ENCODE peak calls at places on chromosomes 16 and 17, in seven cellular contexts. B is CD8-positive, alpha-beta memory T cell; E is foreskin keratinocyte; O is HuH-7; G is natural killer cell; L is T-cell; C is psoas muscle. V is an unnamed sample.
A peak's percentile ranks its signal among the peaks of the same experiment; 100 is the strongest.

GRCh38 chr16:81442909-81443687 is 1.5 kb upstream of the CMIP start:
- DNase-seq in L (no peak), G (peak; percentile 42), B (no peak), E (no peak), C (no peak), O (no peak), V (no peak)

GRCh38 chr16:4179020-4179419 is 62.8 kb upstream of the ADCY9 start:
- DNase-seq in B (no peak), O (no peak), L (no peak), C (peak; percentile 32), E (peak; percentile 66), G (no peak), V (no peak)

GRCh38 chr16:35602116-35602515 is 2142.7 kb downstream of the TP53TG3F start:
- DNase-seq in L (no peak), E (no peak), B (no peak), G (no peak), O (no peak), C (no peak), V (no peak)

GRCh38 chr16:25413133-25413532 is 155.5 kb upstream of the ZKSCAN2 start:
- DNase-seq in E (no peak), C (no peak), B (no peak), L (no peak), G (no peak), O (no peak), V (no peak)

GRCh38 chr17:57488856-57489255 is 232.5 kb downstream of the MSI2 start:
- DNase-seq in B (no peak), L (no peak), C (peak; percentile 31), G (no peak), E (no peak), O (no peak), V (no peak)

GRCh38 chr17:71765437-71765836 is 355.4 kb upstream of the SOX9 start:
- DNase-seq in B (no peak), L (no peak), O (no peak), E (no peak), G (no peak), C (no peak), V (no peak)

GRCh38 chr16:4372315-4372577 is 598 bp downstream of the VASN start:
- DNase-seq in L (no peak), C (no peak), B (no peak), G (no peak), E (no peak), O (no peak), V (no peak)

GRCh38 chr16:27771201-27771910 is 221.4 kb downstream of the KATNIP start:
- DNase-seq in G (no peak), O (no peak), C (no peak), B (no peak), L (no peak), E (no peak), V (no peak)

GRCh38 chr16:67339453-67339852 is 12.8 kb downstream of the LRRC36 start:
- DNase-seq in C (no peak), O (no peak), B (no peak), L (no peak), G (no peak), E (no peak), V (no peak)

GRCh38 chr17:79388556-79389295 is 222.1 kb downstream of the RBFOX3 start:
- DNase-seq in C (peak; percentile 45), O (peak; percentile 93), L (no peak), E (peak; percentile 20), B (no peak), G (no peak), V (no peak)

GRCh38 chr17:28807925-28808641 is 34.5 kb downstream of the FAM222B start:
- DNase-seq in E (peak; percentile 62), G (no peak), L (no peak), C (no peak), O (peak; percentile 14), B (no peak), V (no peak)

GRCh38 chr16:30698139-30698815 is 694 bp upstream of the SRCAP start:
- DNase-seq in C (peak; percentile 99), G (peak; percentile 97), E (peak; percentile 94), B (peak; percentile 99), L (peak; percentile 98), O (peak; percentile 95), V (peak; percentile 86)

GRCh38 chr17:49972486-49973270 is 3.7 kb downstream of the DLX4 start:
- DNase-seq in G (no peak), O (no peak), C (no peak), B (no peak), L (no peak), E (no peak), V (no peak)

GRCh38 chr17:8665681-8666080 is 35.2 kb upstream of the MYH10 start:
- DNase-seq in B (no peak), L (no peak), O (no peak), E (no peak), G (no peak), C (no peak), V (no peak)

GRCh38 chr16:28189237-28189636 is 22.5 kb downstream of the XPO6 start:
- DNase-seq in L (no peak), B (no peak), C (no peak), E (no peak), O (no peak), G (no peak), V (no peak)

GRCh38 chr16:29816694-29817441 is 916 bp downstream of the PAGR1 start:
- DNase-seq in O (peak; percentile 59), C (peak; percentile 61), B (peak; percentile 33), E (peak; percentile 60), L (peak; percentile 53), G (peak; percentile 48), V (no peak)

GRCh38 chr17:82489117-82489516 is 30.4 kb upstream of the FOXK2 start:
- DNase-seq in E (no peak), O (no peak), B (no peak), C (peak; percentile 78), G (no peak), L (no peak), V (no peak)

GRCh38 chr16:77324727-77325126 is 110.1 kb downstream of the ADAMTS18 start:
- DNase-seq in C (no peak), G (no peak), O (no peak), E (no peak), L (no peak), B (no peak), V (no peak)

GRCh38 chr16:70725024-70725911 is 39.4 kb upstream of the MTSS2 start:
- DNase-seq in E (no peak), B (no peak), C (no peak), G (no peak), L (no peak), O (peak; percentile 98), V (no peak)

V was measured in GDM1.